ENCODE peak calls at places on chromosomes 6 and 20, in seven cellular contexts. Z is lung, S is cardiac muscle cell, N is lower lobe of right lung, F is breast epithelium, U is HL-60, Q is H9. T is an unnamed sample.

GRCh38 chr20:39789411-39789810 is 827.3 kb downstream of the DHX35 start:
- DNase-seq in Z (no peak), S (no peak), N (no peak), F (no peak), U (no peak), Q (no peak), T (no peak)

GRCh38 chr6:43990627-43991619 is 136.3 kb downstream of the MRPL14 start:
- DNase-seq in Z (no peak), S (peak; percentile 63), N (peak; percentile 30), F (no peak), U (no peak), Q (no peak), T (no peak)

GRCh38 chr6:43464337-43464736 is 9.0 kb upstream of the DLK2 start:
- DNase-seq in Z (no peak), S (no peak), N (no peak), F (no peak), U (no peak), Q (no peak), T (no peak)

GRCh38 chr6:12150812-12151432 is 138.8 kb downstream of the HIVEP1 start:
- DNase-seq in Z (no peak), S (peak; percentile 45), N (no peak), F (no peak), U (peak; percentile 50), Q (peak; percentile 63), T (peak; percentile 16)

GRCh38 chr6:75382634-75382900 is 98.0 kb upstream of the TMEM30A start:
- DNase-seq in Z (no peak), S (no peak), N (no peak), F (no peak), U (no peak), Q (no peak), T (no peak)

GRCh38 chr20:58553166-58553696 is 38.0 kb upstream of the APCDD1L start:
- DNase-seq in Z (no peak), S (no peak), N (no peak), F (no peak), U (no peak), Q (peak; percentile 12), T (no peak)

GRCh38 chr6:45691426-45691825 is 313.7 kb upstream of the SUPT3H start:
- DNase-seq in Z (no peak), S (no peak), N (no peak), F (no peak), U (no peak), Q (no peak), T (no peak)

GRCh38 chr6:32128751-32129296 is 778 bp upstream of the ATF6B start:
- DNase-seq in Z (no peak), S (no peak), N (no peak), F (no peak), U (no peak), Q (no peak), T (no peak)

GRCh38 chr6:11538049-11538798 is 675 bp downstream of the TMEM170B start:
- DNase-seq in Z (no peak), S (peak; percentile 56), N (peak; percentile 64), F (peak; percentile 52), U (peak; percentile 36), Q (peak; percentile 37), T (peak; percentile 5)

GRCh38 chr6:166512567-166512966 is 73.9 kb downstream of the RAMACL start:
- DNase-seq in Z (no peak), S (no peak), N (no peak), F (no peak), U (no peak), Q (no peak), T (no peak)

GRCh38 chr6:111382476-111383294 is 100.3 kb downstream of the REV3L start:
- DNase-seq in Z (peak; percentile 31), S (no peak), N (peak; percentile 49), F (no peak), U (no peak), Q (no peak), T (peak; percentile 11)

GRCh38 chr20:278607-279571 is 11.7 kb downstream of the C20orf96 start:
- DNase-seq in Z (no peak), S (no peak), N (no peak), F (peak; percentile 78), U (no peak), Q (peak; percentile 81), T (no peak)

GRCh38 chr20:20606881-20607280 is 105.6 kb downstream of the RALGAPA2 start:
- DNase-seq in Z (no peak), S (no peak), N (no peak), F (no peak), U (no peak), Q (no peak), T (no peak)

GRCh38 chr6:148831064-148831463 is 84.2 kb downstream of the UST start:
- DNase-seq in Z (no peak), S (no peak), N (no peak), F (no peak), U (no peak), Q (no peak), T (no peak)

GRCh38 chr20:40843251-40843650 is 154.2 kb upstream of the MAFB start:
- DNase-seq in Z (no peak), S (no peak), N (no peak), F (no peak), U (no peak), Q (no peak), T (no peak)
- H3K27ac ChIP-seq in Z (no peak overlapping the region), S (no peak overlapping the region), N (no peak overlapping the region), F (no peak overlapping the region), U (no peak overlapping the region), Q (no peak overlapping the region), T (no peak overlapping the region)

GRCh38 chr6:163494279-163494727 is 79.8 kb downstream of the QKI start:
- DNase-seq in Z (no peak), S (no peak), N (no peak), F (no peak), U (no peak), Q (no peak), T (no peak)

GRCh38 chr6:163489584-163489983 is 75.1 kb downstream of the QKI start:
- DNase-seq in Z (no peak), S (no peak), N (no peak), F (no peak), U (no peak), Q (no peak), T (no peak)

GRCh38 chr6:163496205-163496604 is 81.7 kb downstream of the QKI start:
- DNase-seq in Z (no peak), S (no peak), N (no peak), F (no peak), U (no peak), Q (no peak), T (no peak)

GRCh38 chr6:163491901-163492300 is 77.4 kb downstream of the QKI start:
- DNase-seq in Z (no peak), S (no peak), N (no peak), F (no peak), U (no peak), Q (no peak), T (no peak)

GRCh38 chr6:163490826-163491577 is 76.5 kb downstream of the QKI start:
- DNase-seq in Z (peak; percentile 56), S (no peak), N (peak; percentile 56), F (peak; percentile 80), U (no peak), Q (no peak), T (no peak)
- H3K27ac ChIP-seq in Z (no peak overlapping the region), S (peak overlapping the region; percentile 49), N (peak overlapping the region; percentile 15), F (peak overlapping the region; percentile 33), U (no peak overlapping the region), Q (no peak overlapping the region), T (no peak overlapping the region)

GRCh38 chr20:53003420-53003819 is 31.3 kb downstream of the TSHZ2 start:
- DNase-seq in Z (no peak), S (no peak), N (no peak), F (no peak), U (no peak), Q (no peak), T (no peak)
- H3K27ac ChIP-seq in Z (no peak overlapping the region), S (no peak overlapping the region), N (no peak overlapping the region), F (peak overlapping the region; percentile 61), U (no peak overlapping the region), Q (no peak overlapping the region), T (no peak overlapping the region)

GRCh38 chr6:127462391-127462790 is 3.2 kb upstream of the KIAA0408 start:
- DNase-seq in Z (no peak), S (peak; percentile 39), N (no peak), F (no peak), U (no peak), Q (no peak), T (no peak)
- H3K27ac ChIP-seq in Z (no peak overlapping the region), S (peak overlapping the region; percentile 12), N (peak overlapping the region; percentile 78), F (no peak overlapping the region), U (no peak overlapping the region), Q (no peak overlapping the region), T (no peak overlapping the region)

GRCh38 chr6:35018184-35018523 is 123.0 kb downstream of the TCP11 start:
- DNase-seq in Z (no peak), S (no peak), N (no peak), F (no peak), U (no peak), Q (no peak), T (no peak)
- H3K27ac ChIP-seq in Z (peak overlapping the region; percentile 78), S (no peak overlapping the region), N (peak overlapping the region; percentile 90), F (peak overlapping the region; percentile 95), U (no peak overlapping the region), Q (no peak overlapping the region), T (peak overlapping the region; percentile 72)

DNA sequence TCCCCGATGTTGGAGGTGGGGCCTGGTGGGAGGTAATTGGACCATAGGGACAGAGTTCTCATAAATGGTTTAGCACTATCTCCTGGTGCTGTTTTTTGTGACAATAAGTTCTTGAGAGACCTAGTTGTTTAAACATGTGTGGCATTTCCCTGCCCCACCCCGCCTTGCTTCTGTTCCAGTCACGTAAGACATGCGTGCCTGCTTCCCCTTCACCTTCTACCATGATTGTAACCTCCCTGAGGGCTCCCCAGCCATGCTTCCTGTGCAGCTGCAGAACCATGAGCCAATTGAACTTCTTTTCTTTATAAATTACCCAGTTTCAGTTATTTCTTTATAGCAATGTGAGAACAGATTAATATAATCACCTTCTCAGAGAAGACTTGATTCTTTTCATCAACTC is 2.5 kb upstream of the RNF144B start:
- DNase-seq in Z (no peak), S (no peak), N (no peak), F (no peak), U (no peak), Q (no peak), T (no peak)
- H3K27ac ChIP-seq in Z (no peak overlapping the region), S (no peak overlapping the region), N (no peak overlapping the region), F (no peak overlapping the region), U (no peak overlapping the region), Q (no peak overlapping the region), T (no peak overlapping the region)